ENCODE peak calls at places on chromosomes 6 and 20, in six cellular contexts. P is OCI-LY7; X is uterus; T is fibroblast of lung; U is CD8-positive, alpha-beta memory T cell; H is pancreas. W is an unnamed sample.

GRCh38 chr6:84442241-84442640 is 214.8 kb upstream of the CEP162 start:
- DNase-seq in P (no peak), H (no peak), T (no peak), U (no peak), X (no peak), W (no peak)

GRCh38 chr6:43627008-43627825 is 1.8 kb downstream of the GTPBP2 start:
- DNase-seq in T (peak; percentile 99), X (peak; percentile 92), P (no peak), U (no peak), H (no peak), W (no peak)

GRCh38 chr20:46213946-46214830 is 94.1 kb downstream of the CDH22 start:
- DNase-seq in P (no peak), H (no peak), T (no peak), X (no peak), U (no peak), W (no peak)

GRCh38 chr6:101294676-101295075 is 98.8 kb upstream of the GRIK2 start:
- DNase-seq in H (no peak), P (no peak), U (no peak), X (no peak), T (no peak), W (no peak)

GRCh38 chr20:63775096-63775978 is 35.8 kb downstream of the SLC2A4RG start:
- DNase-seq in P (peak; percentile 53), H (no peak), U (peak; percentile 23), X (peak; percentile 55), T (peak; percentile 31), W (peak; percentile 23)

GRCh38 chr20:62227977-62228958 is 8.2 kb upstream of the HRH3 start:
- DNase-seq in T (no peak), U (no peak), H (peak; percentile 93), X (no peak), P (no peak), W (no peak)

GRCh38 chr20:20806121-20806820 is 93.8 kb upstream of the RALGAPA2 start:
- DNase-seq in T (no peak), U (no peak), H (no peak), X (no peak), P (no peak), W (no peak)

GRCh38 chr6:18978330-18979128 is 591.4 kb downstream of the RNF144B start:
- DNase-seq in H (no peak), X (no peak), T (peak; percentile 10), P (no peak), U (no peak), W (no peak)

GRCh38 chr20:15346657-15347280 is 1009.4 kb upstream of the FLRT3 start:
- DNase-seq in H (no peak), U (no peak), P (no peak), X (no peak), T (no peak), W (no peak)

GRCh38 chr6:157627195-157627966 is 195.7 kb upstream of the SNX9 start:
- DNase-seq in U (no peak), P (no peak), H (no peak), X (no peak), T (no peak), W (no peak)

GRCh38 chr20:63344151-63344470 is 17.0 kb downstream of the CHRNA4 start:
- DNase-seq in H (peak; percentile 8), P (no peak), T (no peak), X (no peak), U (no peak), W (no peak)

GRCh38 chr20:47705497-47705856 is 79.8 kb downstream of the SULF2 start:
- DNase-seq in X (peak; percentile 66), H (no peak), T (no peak), U (no peak), P (no peak), W (no peak)

GRCh38 chr6:105322499-105323231 is 80.2 kb downstream of the PREP start:
- DNase-seq in U (no peak), H (no peak), P (no peak), T (peak; percentile 11), X (no peak), W (no peak)

GRCh38 chr6:41700577-41701347 is 34.6 kb downstream of the TFEB start:
- DNase-seq in P (no peak), T (no peak), H (no peak), X (no peak), U (no peak), W (peak; percentile 55)

GRCh38 chr6:156991971-156992370 is 214.8 kb downstream of the ARID1B start:
- DNase-seq in P (no peak), U (no peak), X (no peak), H (no peak), T (peak; percentile 54), W (no peak)

GRCh38 chr20:20411841-20412240 is 43.9 kb downstream of the INSM1 start:
- DNase-seq in U (no peak), X (no peak), H (no peak), P (no peak), T (no peak), W (no peak)

GRCh38 chr6:12431023-12431422 is 140.9 kb downstream of the EDN1 start:
- DNase-seq in T (no peak), P (no peak), X (no peak), H (no peak), U (no peak), W (no peak)

GRCh38 chr6:13229205-13230085 is 98.9 kb downstream of the TBC1D7 start:
- DNase-seq in U (peak; percentile 1), H (no peak), X (no peak), T (no peak), P (peak; percentile 63), W (no peak)

GRCh38 chr20:25195962-25196700 is 619 bp downstream of the ENTPD6 start:
- DNase-seq in T (no peak), U (peak; percentile 30), H (peak; percentile 84), X (no peak), P (no peak), W (peak; percentile 60)

GRCh38 chr6:134063121-134063965 is 10.9 kb upstream of the SLC2A12 start:
- DNase-seq in P (no peak), X (no peak), H (no peak), U (no peak), T (peak; percentile 31), W (no peak)

GRCh38 chr20:25129428-25129827 is 47.5 kb upstream of the VSX1 start:
- DNase-seq in P (no peak), X (no peak), U (no peak), H (no peak), T (no peak), W (no peak)

DNA sequence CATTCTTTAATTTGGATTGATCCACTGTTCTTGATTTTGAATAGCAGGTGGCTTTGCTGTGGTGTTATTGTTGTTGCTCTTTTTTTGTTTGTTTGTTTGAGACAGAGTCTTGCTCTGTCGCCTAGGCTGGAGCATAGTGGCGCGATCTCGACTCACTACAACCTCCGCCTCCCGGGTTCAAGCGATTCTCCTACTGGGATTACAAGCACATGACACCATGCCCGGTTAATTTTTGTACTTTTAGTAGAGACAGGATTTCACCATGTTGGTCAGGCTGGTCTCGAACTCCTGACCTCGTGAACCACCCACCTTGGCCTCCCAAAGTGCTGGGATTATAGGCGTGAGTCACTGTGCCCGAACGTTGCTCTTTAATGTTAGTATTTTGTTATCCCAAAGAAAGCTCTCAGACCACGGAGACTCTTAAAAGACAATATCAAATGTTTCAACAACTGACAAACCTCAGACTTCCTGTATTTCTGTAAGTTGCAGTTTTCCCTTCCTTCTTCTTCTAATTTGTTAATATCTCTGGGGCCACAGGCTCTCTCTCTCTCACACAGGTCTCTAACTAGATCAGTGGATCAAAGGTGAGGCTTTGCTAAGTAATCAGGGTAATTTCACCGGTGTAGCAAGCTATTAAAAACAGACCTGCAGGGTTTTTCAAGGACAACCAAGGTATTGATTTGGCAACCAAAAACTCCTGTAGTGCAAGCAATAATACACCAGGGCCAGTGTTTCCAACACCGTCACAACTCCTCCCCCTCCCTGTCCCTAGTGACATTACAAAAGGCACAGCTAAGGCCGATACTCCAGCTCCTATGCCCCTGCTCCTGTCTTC is 48.8 kb upstream of the ZNF217 start:
- DNase-seq in T (no peak), P (peak; percentile 53), X (no peak), U (no peak), H (no peak), W (no peak)
- H3K27ac ChIP-seq in T (peak overlapping the region; percentile 29), P (peak overlapping the region; percentile 73), X (peak overlapping the region; percentile 59), U (peak overlapping the region; percentile 73), H (peak overlapping the region; percentile 91), W (peak overlapping the region; percentile 36)

DNA sequence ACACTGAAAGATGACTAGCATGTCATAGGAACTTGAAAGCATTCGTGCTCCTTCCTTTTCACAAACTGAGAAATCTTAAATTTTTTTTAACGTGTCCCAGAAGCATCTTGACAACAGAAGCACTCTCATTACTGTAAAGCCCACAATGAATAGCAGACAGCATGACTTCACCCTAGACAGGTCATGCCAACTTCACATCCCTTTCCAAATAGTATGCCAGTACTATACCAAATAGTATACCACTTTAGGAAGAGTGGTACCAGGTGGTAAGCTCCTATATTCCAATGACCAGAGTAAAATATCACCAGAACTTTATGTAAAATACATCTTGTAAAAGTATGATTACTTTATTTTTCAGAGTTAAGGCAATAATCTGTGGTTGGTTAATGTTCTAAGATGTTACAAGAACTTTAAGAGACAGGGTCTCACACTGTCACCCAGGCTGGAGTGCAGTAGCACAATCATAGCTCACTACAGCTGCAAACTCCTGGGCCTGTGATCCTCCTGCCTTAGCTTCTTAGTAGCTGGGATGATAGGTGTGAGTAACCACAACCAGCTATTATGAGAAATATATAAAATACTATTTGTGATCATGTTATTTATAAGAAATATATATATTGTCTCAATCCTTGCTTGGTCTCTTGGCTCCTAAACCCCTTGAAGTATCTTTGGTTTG is 15.7 kb downstream of the SOD2 start:
- DNase-seq in X (no peak), T (no peak), U (no peak), P (no peak), H (no peak), W (no peak)
- H3K27ac ChIP-seq in X (no peak overlapping the region), T (no peak overlapping the region), U (no peak overlapping the region), P (no peak overlapping the region), H (no peak overlapping the region), W (no peak overlapping the region)

GRCh38 chr20:59780494-59781185 is 152.8 kb downstream of the SYCP2 start:
- DNase-seq in U (no peak), H (no peak), P (no peak), T (no peak), X (no peak), W (no peak)
- H3K27ac ChIP-seq in U (no peak overlapping the region), H (no peak overlapping the region), P (no peak overlapping the region), T (no peak overlapping the region), X (no peak overlapping the region), W (no peak overlapping the region)

GRCh38 chr6:81788748-81789147 is 36.3 kb upstream of the TENT5A start:
- DNase-seq in U (no peak), T (no peak), H (no peak), X (no peak), P (no peak), W (no peak)

GRCh38 chr6:81791756-81792155 is 39.3 kb upstream of the TENT5A start:
- DNase-seq in U (no peak), H (no peak), P (no peak), X (no peak), T (no peak), W (no peak)

GRCh38 chr6:81790034-81790433 is 37.6 kb upstream of the TENT5A start:
- DNase-seq in X (no peak), T (no peak), H (no peak), P (no peak), U (no peak), W (no peak)

GRCh38 chr6:81787313-81788068 is 35.0 kb upstream of the TENT5A start:
- DNase-seq in P (no peak), H (no peak), U (no peak), T (peak; percentile 66), X (no peak), W (no peak)

DNA sequence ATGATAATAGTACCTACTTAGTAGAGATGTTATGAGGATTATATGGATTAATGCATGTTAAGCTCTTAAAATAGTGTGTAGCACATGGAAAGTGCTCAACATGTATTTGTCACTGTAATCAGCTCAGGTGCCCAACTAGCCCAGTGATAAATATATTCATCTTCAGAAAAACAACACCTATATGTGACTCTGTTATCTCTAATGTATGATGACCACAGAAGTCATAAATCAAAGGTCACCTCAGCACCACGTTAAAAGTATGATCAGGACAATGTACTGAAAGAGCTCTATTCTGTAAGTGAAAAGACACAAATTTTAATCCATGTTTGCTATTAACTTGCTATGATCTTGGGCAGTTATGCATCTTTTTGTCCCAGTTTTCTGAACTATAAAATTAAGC is 36.8 kb upstream of the TENT5A start:
- DNase-seq in T (no peak), X (no peak), H (no peak), P (no peak), U (no peak), W (no peak)
- H3K27ac ChIP-seq in T (no peak overlapping the region), X (no peak overlapping the region), H (peak overlapping the region; percentile 53), P (no peak overlapping the region), U (no peak overlapping the region), W (no peak overlapping the region)

W was measured in caudate nucleus.